ENCODE peak calls at places on chromosomes 16 and 17, in six cellular contexts. Y, X, T, S, W and P are unnamed samples.

GRCh38 chr16:10921536-10922327 is 20.5 kb downstream of the DEXI start:
- DNase-seq in Y (no peak), X (peak; percentile 32), T (no peak), S (no peak), W (no peak), P (no peak)

GRCh38 chr16:14399397-14400284 is 230.4 kb downstream of the PARN start:
- DNase-seq in Y (no peak), X (peak; percentile 66), T (no peak), S (peak; percentile 83), W (no peak), P (no peak)

GRCh38 chr17:31397256-31397939 is 5.9 kb downstream of the RAB11FIP4 start:
- DNase-seq in Y (no peak), X (no peak), T (no peak), S (no peak), W (no peak), P (no peak)

GRCh38 chr17:57599271-57600045 is 145.6 kb downstream of the CCDC182 start:
- DNase-seq in Y (no peak), X (no peak), T (no peak), S (no peak), W (no peak), P (no peak)

GRCh38 chr16:85995591-85996461 is 96.9 kb downstream of the IRF8 start:
- DNase-seq in Y (peak; percentile 77), X (no peak), T (no peak), S (no peak), W (no peak), P (no peak)

GRCh38 chr17:36527851-36528250 is 6.8 kb downstream of the MYO19 start:
- DNase-seq in Y (no peak), X (no peak), T (no peak), S (no peak), W (no peak), P (no peak)

GRCh38 chr16:29030086-29030840 is 45.4 kb downstream of the LAT start:
- DNase-seq in Y (no peak), X (no peak), T (no peak), S (no peak), W (no peak), P (no peak)

GRCh38 chr16:75385507-75386152 is 47.7 kb downstream of the CFDP1 start:
- DNase-seq in Y (peak; percentile 32), X (peak; percentile 94), T (no peak), S (peak; percentile 80), W (peak; percentile 64), P (no peak)

GRCh38 chr17:78040561-78041400 is 82.3 kb downstream of the TNRC6C start:
- DNase-seq in Y (peak; percentile 34), X (peak; percentile 55), T (no peak), S (no peak), W (peak; percentile 37), P (peak; percentile 23)

GRCh38 chr16:16163571-16163970 is 59.7 kb downstream of the ABCC6 start:
- DNase-seq in Y (no peak), X (no peak), T (no peak), S (no peak), W (no peak), P (no peak)

GRCh38 chr16:56606688-56607618 is 1.4 kb upstream of the MT2A start:
- DNase-seq in Y (no peak), X (peak; percentile 98), T (no peak), S (peak; percentile 90), W (no peak), P (peak; percentile 95)

GRCh38 chr16:2086812-2087425 is 39.1 kb downstream of the TSC2 start:
- DNase-seq in Y (peak; percentile 61), X (no peak), T (no peak), S (no peak), W (no peak), P (no peak)

GRCh38 chr17:75689441-75689873 is 22.3 kb downstream of the SAP30BP start:
- DNase-seq in Y (peak; percentile 57), X (no peak), T (no peak), S (no peak), W (peak; percentile 70), P (no peak)

GRCh38 chr16:2937170-2937569 is 25.4 kb downstream of the FLYWCH1 start:
- DNase-seq in Y (no peak), X (no peak), T (no peak), S (no peak), W (no peak), P (no peak)

GRCh38 chr16:30949655-30950515 is 1.0 kb downstream of the ORAI3 start:
- DNase-seq in Y (peak; percentile 21), X (peak; percentile 90), T (peak; percentile 12), S (peak; percentile 81), W (no peak), P (peak; percentile 60)

GRCh38 chr17:2872282-2872681 is 76.0 kb downstream of the RAP1GAP2 start:
- DNase-seq in Y (no peak), X (no peak), T (no peak), S (no peak), W (no peak), P (no peak)

GRCh38 chr16:4944333-4945281 is 7.7 kb upstream of the PPL start:
- DNase-seq in Y (no peak), X (peak; percentile 99), T (no peak), S (peak; percentile 93), W (no peak), P (peak; percentile 81)

GRCh38 chr17:50014471-50015088 is 19.6 kb upstream of the DLX3 start:
- DNase-seq in Y (no peak), X (no peak), T (no peak), S (no peak), W (no peak), P (no peak)

GRCh38 chr16:81220369-81220768 is 18.1 kb upstream of the BCO1 start:
- DNase-seq in Y (no peak), X (no peak), T (no peak), S (no peak), W (no peak), P (no peak)

GRCh38 chr17:77948690-77949114 is 9.8 kb upstream of the TNRC6C start:
- DNase-seq in Y (no peak), X (peak; percentile 57), T (no peak), S (no peak), W (no peak), P (no peak)

GRCh38 chr17:27997044-27997401 is 45.5 kb upstream of the NLK start:
- DNase-seq in Y (no peak), X (no peak), T (no peak), S (no peak), W (no peak), P (no peak)

GRCh38 chr16:12661656-12662172 is 142.0 kb downstream of the CPPED1 start:
- DNase-seq in Y (no peak), X (peak; percentile 32), T (no peak), S (no peak), W (no peak), P (no peak)

GRCh38 chr17:17511971-17512858 is 16.0 kb upstream of the RASD1 start:
- DNase-seq in Y (no peak), X (peak; percentile 83), T (no peak), S (peak; percentile 67), W (no peak), P (peak; percentile 74)

GRCh38 chr16:50960517-50961202 is 190.4 kb downstream of the SALL1 start:
- DNase-seq in Y (no peak), X (peak; percentile 1), T (no peak), S (no peak), W (no peak), P (no peak)

GRCh38 chr17:57954421-57955182 is 610 bp downstream of the CUEDC1 start:
- DNase-seq in Y (no peak), X (peak; percentile 69), T (no peak), S (no peak), W (no peak), P (no peak)

GRCh38 chr16:67235816-67236547 is 9.1 kb downstream of the TMEM208 start:
- DNase-seq in Y (no peak), X (no peak), T (no peak), S (no peak), W (peak; percentile 34), P (no peak)

GRCh38 chr16:81896902-81897301 is 114.4 kb downstream of the SDR42E1 start:
- DNase-seq in Y (no peak), X (no peak), T (no peak), S (no peak), W (no peak), P (no peak)

GRCh38 chr16:50065241-50065623 is 538 bp upstream of the HEATR3 start:
- DNase-seq in Y (no peak), X (no peak), T (no peak), S (no peak), W (no peak), P (no peak)

GRCh38 chr16:19014456-19014855 is 30.7 kb downstream of the TMC7 start:
- DNase-seq in Y (no peak), X (peak; percentile 8), T (no peak), S (no peak), W (no peak), P (no peak)

GRCh38 chr17:20086416-20087074 is 77.4 kb downstream of the SPECC1 start:
- DNase-seq in Y (no peak), X (peak; percentile 18), T (no peak), S (no peak), W (no peak), P (no peak)

GRCh38 chr17:55845385-55845784 is 94.5 kb downstream of the PCTP start:
- DNase-seq in Y (peak; percentile 43), X (peak; percentile 40), T (no peak), S (peak; percentile 14), W (no peak), P (peak; percentile 1)

GRCh38 chr17:860805-861204 is 78.7 kb downstream of the MRM3 start:
- DNase-seq in Y (no peak), X (no peak), T (no peak), S (no peak), W (no peak), P (no peak)

GRCh38 chr17:35051183-35051578 is 12.3 kb downstream of the RFFL start:
- DNase-seq in Y (peak; percentile 56), X (no peak), T (no peak), S (no peak), W (peak; percentile 81), P (no peak)

GRCh38 chr16:28623172-28623711 is 13.4 kb upstream of the SULT1A1 start:
- DNase-seq in Y (peak; percentile 74), X (peak; percentile 20), T (peak; percentile 36), S (no peak), W (peak; percentile 70), P (no peak)

GRCh38 chr16:85201566-85201965 is 89.3 kb upstream of the CIBAR2 start:
- DNase-seq in Y (no peak), X (no peak), T (no peak), S (no peak), W (no peak), P (no peak)

GRCh38 chr17:78128616-78129384 is at the start of gene TMC6:
- DNase-seq in Y (peak; percentile 88), X (no peak), T (no peak), S (no peak), W (peak; percentile 78), P (no peak)

GRCh38 chr17:27970587-27970986 is 71.9 kb upstream of the NLK start:
- DNase-seq in Y (no peak), X (no peak), T (no peak), S (no peak), W (no peak), P (no peak)

GRCh38 chr17:77343031-77343866 is 202.5 kb downstream of the SEC14L1 start:
- DNase-seq in Y (no peak), X (no peak), T (no peak), S (no peak), W (no peak), P (no peak)

GRCh38 chr17:73064084-73064938 is 28.2 kb downstream of the SLC39A11 start:
- DNase-seq in Y (no peak), X (no peak), T (no peak), S (no peak), W (no peak), P (no peak)